ENCODE peak calls at places on chromosomes 5 and 9, in ten cellular contexts. B, R, I, Q, J, M, X, C, T and K are unnamed samples.

GRCh38 chr9:8751531-8751930 is 952.0 kb upstream of the DMAC1 start:
- DNase-seq in B (no peak), R (no peak), I (no peak), Q (no peak), J (no peak), M (no peak), X (no peak), C (no peak), T (no peak), K (no peak)

GRCh38 chr9:69120380-69121154 is 53.5 kb upstream of the TJP2 start:
- DNase-seq in B (peak), R (no peak), I (no peak), Q (no peak), J (no peak), M (peak), X (no peak), C (no peak), T (peak), K (peak)

GRCh38 chr5:11426442-11426841 is 477.8 kb downstream of the CTNND2 start:
- DNase-seq in B (no peak), R (no peak), I (no peak), Q (no peak), J (no peak), M (no peak), X (no peak), C (no peak), T (no peak), K (no peak)

GRCh38 chr5:97042981-97043380 is 99.4 kb downstream of the LIX1 start:
- DNase-seq in B (no peak), R (no peak), I (no peak), Q (no peak), J (no peak), M (no peak), X (no peak), C (no peak), T (no peak), K (no peak)

GRCh38 chr9:23611874-23612273 is 214.2 kb downstream of the ELAVL2 start:
- DNase-seq in B (no peak), R (no peak), I (no peak), Q (no peak), J (no peak), M (no peak), X (no peak), C (no peak), T (no peak), K (no peak)

GRCh38 chr5:149489605-149490037 is 61.6 kb downstream of the CSNK1A1 start:
- DNase-seq in B (no peak), R (no peak), I (peak), Q (no peak), J (peak), M (no peak), X (no peak), C (peak), T (no peak), K (no peak)

GRCh38 chr5:83547156-83547555 is 75.6 kb downstream of the VCAN start:
- DNase-seq in B (no peak), R (no peak), I (no peak), Q (no peak), J (no peak), M (no peak), X (no peak), C (no peak), T (no peak), K (no peak)

GRCh38 chr5:88734191-88734640 is 148.8 kb downstream of the MEF2C start:
- DNase-seq in B (peak), R (no peak), I (no peak), Q (no peak), J (peak), M (no peak), X (no peak), C (no peak), T (no peak), K (no peak)

GRCh38 chr5:126628102-126628501 is 27.4 kb downstream of the PHAX start:
- DNase-seq in B (no peak), R (no peak), I (no peak), Q (no peak), J (no peak), M (no peak), X (no peak), C (no peak), T (no peak), K (no peak)

GRCh38 chr5:111635946-111636315 is 121.1 kb downstream of the NREP start:
- DNase-seq in B (no peak), R (no peak), I (no peak), Q (no peak), J (peak), M (no peak), X (no peak), C (no peak), T (no peak), K (no peak)

GRCh38 chr5:16726538-16726946 is 109.7 kb upstream of the RETREG1 start:
- DNase-seq in B (no peak), R (no peak), I (no peak), Q (no peak), J (peak), M (peak), X (no peak), C (no peak), T (no peak), K (no peak)

GRCh38 chr9:78054180-78054579 is 22.6 kb upstream of the GNAQ start:
- DNase-seq in B (no peak), R (peak), I (no peak), Q (no peak), J (no peak), M (no peak), X (peak), C (no peak), T (no peak), K (no peak)